ENCODE peak calls at places on chromosomes 5 and 9, in eight cellular contexts. One of them, this sample, is unnamed. For H3K9me3, the result is how much of the 10 kb centered on the place peaks cover.

GRCh38 chr5:34008721-34009120 is 871 bp upstream of the AMACR start:
- DNase-seq in hepatocyte: no peak
- DNase-seq in effector memory CD4-positive, alpha-beta T cell: no peak
- DNase-seq in CD8-positive, alpha-beta memory T cell: no peak
- DNase-seq in transverse colon: no peak
- DNase-seq in WERI-Rb-1: no peak
- DNase-seq in CD4-positive, alpha-beta T cell: no peak
- DNase-seq in pancreas: no peak
- DNase-seq in this sample: no peak

GRCh38 chr5:73443725-73444498 is 4.7 kb downstream of the FOXD1 start:
- DNase-seq in CD4-positive, alpha-beta T cell: no peak
- DNase-seq in effector memory CD4-positive, alpha-beta T cell: no peak
- DNase-seq in WERI-Rb-1: no peak
- DNase-seq in hepatocyte: no peak
- DNase-seq in CD8-positive, alpha-beta memory T cell: no peak
- DNase-seq in pancreas: no peak
- DNase-seq in transverse colon: no peak
- DNase-seq in this sample: no peak

GRCh38 chr9:134556531-134557068 is 85.0 kb upstream of the COL5A1 start:
- DNase-seq in hepatocyte: peak
- DNase-seq in pancreas: no peak
- DNase-seq in transverse colon: no peak
- DNase-seq in CD8-positive, alpha-beta memory T cell: no peak
- DNase-seq in effector memory CD4-positive, alpha-beta T cell: no peak
- DNase-seq in WERI-Rb-1: no peak
- DNase-seq in CD4-positive, alpha-beta T cell: no peak
- DNase-seq in this sample: no peak

GRCh38 chr9:137243626-137244485 is 2.8 kb downstream of the TUBB4B start:
- DNase-seq in transverse colon: peak
- DNase-seq in CD8-positive, alpha-beta memory T cell: no peak
- DNase-seq in hepatocyte: no peak
- DNase-seq in CD4-positive, alpha-beta T cell: no peak
- DNase-seq in WERI-Rb-1: peak
- DNase-seq in effector memory CD4-positive, alpha-beta T cell: no peak
- DNase-seq in pancreas: no peak
- DNase-seq in this sample: no peak

GRCh38 chr5:13328316-13328715 is 616.2 kb downstream of the DNAH5 start:
- DNase-seq in WERI-Rb-1: no peak
- DNase-seq in CD8-positive, alpha-beta memory T cell: no peak
- DNase-seq in effector memory CD4-positive, alpha-beta T cell: no peak
- DNase-seq in CD4-positive, alpha-beta T cell: no peak
- DNase-seq in hepatocyte: no peak
- DNase-seq in pancreas: no peak
- DNase-seq in transverse colon: no peak
- DNase-seq in this sample: no peak

GRCh38 chr9:76580188-76580587 is 121.2 kb downstream of the GCNT1 start:
- DNase-seq in WERI-Rb-1: no peak
- DNase-seq in effector memory CD4-positive, alpha-beta T cell: no peak
- DNase-seq in CD8-positive, alpha-beta memory T cell: no peak
- DNase-seq in transverse colon: no peak
- DNase-seq in pancreas: no peak
- DNase-seq in CD4-positive, alpha-beta T cell: no peak
- DNase-seq in hepatocyte: no peak
- DNase-seq in this sample: no peak

GRCh38 chr5:7877851-7878250 is 8.9 kb downstream of the MTRR start:
- DNase-seq in effector memory CD4-positive, alpha-beta T cell: no peak
- DNase-seq in transverse colon: no peak
- DNase-seq in hepatocyte: no peak
- DNase-seq in CD4-positive, alpha-beta T cell: no peak
- DNase-seq in pancreas: no peak
- DNase-seq in WERI-Rb-1: no peak
- DNase-seq in CD8-positive, alpha-beta memory T cell: no peak
- DNase-seq in this sample: no peak

GRCh38 chr5:109191153-109191558 is 218.6 kb downstream of the PJA2 start:
- DNase-seq in pancreas: no peak
- DNase-seq in WERI-Rb-1: no peak
- DNase-seq in hepatocyte: no peak
- DNase-seq in effector memory CD4-positive, alpha-beta T cell: no peak
- DNase-seq in CD8-positive, alpha-beta memory T cell: no peak
- DNase-seq in CD4-positive, alpha-beta T cell: no peak
- DNase-seq in transverse colon: peak
- DNase-seq in this sample: no peak

GRCh38 chr9:71968541-71969090 is 57.2 kb downstream of the C9orf85 start:
- DNase-seq in pancreas: no peak
- DNase-seq in WERI-Rb-1: no peak
- DNase-seq in transverse colon: no peak
- DNase-seq in CD8-positive, alpha-beta memory T cell: no peak
- DNase-seq in hepatocyte: no peak
- DNase-seq in CD4-positive, alpha-beta T cell: no peak
- DNase-seq in effector memory CD4-positive, alpha-beta T cell: no peak
- DNase-seq in this sample: no peak

GRCh38 chr9:127154390-127155191 is 32.2 kb upstream of the ANGPTL2 start:
- DNase-seq in CD8-positive, alpha-beta memory T cell: no peak
- DNase-seq in CD4-positive, alpha-beta T cell: no peak
- DNase-seq in effector memory CD4-positive, alpha-beta T cell: no peak
- DNase-seq in WERI-Rb-1: no peak
- DNase-seq in pancreas: peak
- DNase-seq in hepatocyte: no peak
- DNase-seq in transverse colon: peak
- DNase-seq in this sample: no peak

GRCh38 chr9:105026451-105026850 is 98.5 kb upstream of the ABCA1 start:
- DNase-seq in CD8-positive, alpha-beta memory T cell: no peak
- DNase-seq in pancreas: no peak
- DNase-seq in transverse colon: no peak
- DNase-seq in effector memory CD4-positive, alpha-beta T cell: no peak
- DNase-seq in hepatocyte: no peak
- DNase-seq in CD4-positive, alpha-beta T cell: no peak
- DNase-seq in WERI-Rb-1: no peak
- DNase-seq in this sample: no peak

GRCh38 chr9:12774861-12775367 is at the start of gene LURAP1L:
- DNase-seq in transverse colon: peak
- DNase-seq in WERI-Rb-1: peak
- DNase-seq in pancreas: peak
- DNase-seq in CD4-positive, alpha-beta T cell: no peak
- DNase-seq in CD8-positive, alpha-beta memory T cell: no peak
- DNase-seq in effector memory CD4-positive, alpha-beta T cell: no peak
- DNase-seq in hepatocyte: peak
- DNase-seq in this sample: no peak

DNA sequence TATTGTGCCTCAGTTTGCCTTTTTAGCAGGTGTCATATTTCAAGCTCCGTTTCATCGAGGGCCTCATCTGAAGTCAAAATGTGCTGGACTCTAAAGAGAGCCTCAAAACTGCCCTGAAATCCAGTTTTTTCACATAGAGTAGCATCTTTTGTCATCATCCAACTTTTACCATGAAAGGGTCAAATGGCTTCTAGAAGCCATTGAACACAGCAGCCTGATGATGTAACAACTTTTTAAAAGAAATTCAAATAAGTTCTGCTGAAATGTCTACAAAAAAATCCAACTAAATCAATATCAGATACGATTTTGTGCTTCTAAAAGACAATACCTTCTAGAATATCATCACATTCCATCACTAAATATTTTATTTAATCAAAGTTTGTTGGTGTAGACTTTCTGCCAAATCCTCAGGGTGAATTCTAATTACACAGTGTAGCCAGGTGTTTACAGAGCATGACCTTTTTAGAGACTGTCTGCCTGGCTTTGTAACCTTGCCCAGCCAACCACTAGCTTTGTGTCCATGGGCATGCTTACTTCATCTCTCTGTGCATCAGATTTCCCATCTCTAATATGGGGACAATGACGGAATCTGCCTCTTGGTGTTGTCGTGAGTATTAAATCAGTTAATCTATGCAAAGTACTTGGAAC is 505.0 kb downstream of the EBF1 start:
- DNase-seq in effector memory CD4-positive, alpha-beta T cell: no peak
- DNase-seq in hepatocyte: no peak
- DNase-seq in WERI-Rb-1: no peak
- DNase-seq in CD8-positive, alpha-beta memory T cell: no peak
- DNase-seq in pancreas: no peak
- DNase-seq in CD4-positive, alpha-beta T cell: no peak
- DNase-seq in transverse colon: no peak
- DNase-seq in this sample: no peak
- H3K9me3 ChIP-seq in effector memory CD4-positive, alpha-beta T cell: under half
- H3K9me3 ChIP-seq in hepatocyte: under half
- H3K9me3 ChIP-seq in WERI-Rb-1: under half
- H3K9me3 ChIP-seq in CD8-positive, alpha-beta memory T cell: under half
- H3K9me3 ChIP-seq in pancreas: under half
- H3K9me3 ChIP-seq in CD4-positive, alpha-beta T cell: under half
- H3K9me3 ChIP-seq in transverse colon: under half
- H3K9me3 ChIP-seq in this sample: under half

DNA sequence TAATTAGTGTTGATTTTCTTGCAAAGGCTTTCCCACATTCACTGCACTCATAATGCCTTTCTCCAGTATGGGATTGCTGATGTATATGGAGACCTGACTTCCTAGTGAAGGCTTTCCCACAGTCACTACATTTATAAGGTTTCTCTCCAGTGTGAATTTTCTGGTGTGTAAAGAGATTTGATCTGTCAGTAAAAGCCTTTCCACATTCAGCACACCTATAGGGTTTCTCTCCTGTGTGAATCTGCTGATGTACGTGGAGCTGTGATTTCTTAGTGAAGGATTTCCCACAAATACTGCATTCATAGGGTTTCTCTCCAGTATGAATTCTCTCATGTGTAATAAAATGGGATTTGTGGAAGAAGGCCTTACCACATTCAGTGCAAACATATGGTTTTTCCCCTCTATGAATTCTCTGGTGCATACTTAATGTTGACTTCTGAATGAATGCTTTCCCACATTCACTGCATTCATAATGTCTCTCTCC is 31.1 kb downstream of the ZNF484 start:
- DNase-seq in hepatocyte: no peak
- DNase-seq in effector memory CD4-positive, alpha-beta T cell: no peak
- DNase-seq in CD4-positive, alpha-beta T cell: no peak
- DNase-seq in WERI-Rb-1: no peak
- DNase-seq in CD8-positive, alpha-beta memory T cell: no peak
- DNase-seq in pancreas: no peak
- DNase-seq in transverse colon: no peak
- DNase-seq in this sample: no peak
- H3K9me3 ChIP-seq in hepatocyte: half or more
- H3K9me3 ChIP-seq in effector memory CD4-positive, alpha-beta T cell: under half
- H3K9me3 ChIP-seq in CD4-positive, alpha-beta T cell: half or more
- H3K9me3 ChIP-seq in WERI-Rb-1: under half
- H3K9me3 ChIP-seq in CD8-positive, alpha-beta memory T cell: under half
- H3K9me3 ChIP-seq in pancreas: under half
- H3K9me3 ChIP-seq in transverse colon: half or more
- H3K9me3 ChIP-seq in this sample: under half

GRCh38 chr5:92567831-92568450 is 1013.1 kb downstream of the NR2F1-AS1 start:
- DNase-seq in pancreas: no peak
- DNase-seq in WERI-Rb-1: no peak
- DNase-seq in effector memory CD4-positive, alpha-beta T cell: no peak
- DNase-seq in CD8-positive, alpha-beta memory T cell: no peak
- DNase-seq in transverse colon: no peak
- DNase-seq in CD4-positive, alpha-beta T cell: no peak
- DNase-seq in hepatocyte: no peak
- DNase-seq in this sample: no peak
- H3K9me3 ChIP-seq in pancreas: under half
- H3K9me3 ChIP-seq in WERI-Rb-1: under half
- H3K9me3 ChIP-seq in effector memory CD4-positive, alpha-beta T cell: under half
- H3K9me3 ChIP-seq in CD8-positive, alpha-beta memory T cell: under half
- H3K9me3 ChIP-seq in transverse colon: under half
- H3K9me3 ChIP-seq in CD4-positive, alpha-beta T cell: under half
- H3K9me3 ChIP-seq in hepatocyte: under half
- H3K9me3 ChIP-seq in this sample: under half

DNA sequence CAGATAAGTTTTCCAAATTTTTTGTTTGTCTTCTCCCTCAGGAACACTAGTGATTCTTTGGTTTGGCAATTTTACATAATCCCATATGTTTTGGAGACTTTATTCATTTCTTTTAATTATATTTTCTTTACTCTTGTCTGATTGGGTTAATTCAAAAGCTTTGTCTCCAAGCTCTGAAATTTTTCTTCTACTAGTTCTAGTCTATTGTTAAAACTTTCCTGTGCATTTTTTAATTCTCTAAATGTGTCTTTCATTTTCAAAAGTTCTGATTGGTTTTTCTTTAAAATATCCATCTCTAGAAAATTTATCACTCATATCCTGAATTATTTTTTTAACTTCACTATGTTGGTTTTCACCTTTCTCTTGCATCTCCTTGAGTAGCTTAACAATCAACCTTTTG is 92.2 kb downstream of the INVS start:
- DNase-seq in WERI-Rb-1: no peak
- DNase-seq in CD4-positive, alpha-beta T cell: no peak
- DNase-seq in CD8-positive, alpha-beta memory T cell: no peak
- DNase-seq in effector memory CD4-positive, alpha-beta T cell: no peak
- DNase-seq in pancreas: no peak
- DNase-seq in hepatocyte: no peak
- DNase-seq in transverse colon: no peak
- DNase-seq in this sample: no peak
- H3K9me3 ChIP-seq in WERI-Rb-1: under half
- H3K9me3 ChIP-seq in CD4-positive, alpha-beta T cell: under half
- H3K9me3 ChIP-seq in CD8-positive, alpha-beta memory T cell: under half
- H3K9me3 ChIP-seq in effector memory CD4-positive, alpha-beta T cell: under half
- H3K9me3 ChIP-seq in pancreas: under half
- H3K9me3 ChIP-seq in hepatocyte: under half
- H3K9me3 ChIP-seq in transverse colon: under half
- H3K9me3 ChIP-seq in this sample: under half

GRCh38 chr5:179164331-179165311 is 104.4 kb downstream of the ZNF354C start:
- DNase-seq in hepatocyte: no peak
- DNase-seq in CD8-positive, alpha-beta memory T cell: no peak
- DNase-seq in CD4-positive, alpha-beta T cell: no peak
- DNase-seq in transverse colon: no peak
- DNase-seq in WERI-Rb-1: peak
- DNase-seq in effector memory CD4-positive, alpha-beta T cell: no peak
- DNase-seq in pancreas: no peak
- DNase-seq in this sample: no peak
- H3K9me3 ChIP-seq in hepatocyte: under half
- H3K9me3 ChIP-seq in CD8-positive, alpha-beta memory T cell: under half
- H3K9me3 ChIP-seq in CD4-positive, alpha-beta T cell: under half
- H3K9me3 ChIP-seq in transverse colon: under half
- H3K9me3 ChIP-seq in WERI-Rb-1: under half
- H3K9me3 ChIP-seq in effector memory CD4-positive, alpha-beta T cell: under half
- H3K9me3 ChIP-seq in pancreas: under half
- H3K9me3 ChIP-seq in this sample: under half

This sample was measured in T-helper 17 cell.